ENCODE peak calls at places on chromosomes 4 and X, in nine cellular contexts. S is H54, I is Peyer's patch, K is lower leg skin, M is NB4, F is right lobe of liver, B is sigmoid colon, D is GM12891, J is stomach. Q is an unnamed sample.

GRCh38 chr4:5710962-5711478 is at the start of gene EVC:
- DNase-seq in K (peak), J (peak), S (peak), B (peak), F (no peak), I (peak), D (peak), M (no peak), Q (peak)

GRCh38 chrX:87664381-87664780 is 146.8 kb downstream of the KLHL4 start:
- DNase-seq in B (no peak), J (no peak), I (no peak), D (no peak), M (peak), S (no peak), F (no peak), K (no peak), Q (no peak)

GRCh38 chr4:45580306-45580705 is 543.5 kb downstream of the GABRG1 start:
- DNase-seq in J (no peak), K (no peak), D (no peak), M (no peak), S (no peak), I (no peak), B (no peak), F (no peak), Q (no peak)

GRCh38 chr4:119525771-119526712 is 102.6 kb downstream of the PDE5A start:
- DNase-seq in K (no peak), M (no peak), I (no peak), S (no peak), F (no peak), D (no peak), J (no peak), B (no peak), Q (no peak)

GRCh38 chrX:120790118-120790517 is 85.5 kb downstream of the CT47B1 start:
- DNase-seq in B (peak), M (peak), J (peak), I (peak), F (no peak), S (peak), K (peak), D (peak), Q (no peak)

GRCh38 chr4:173528378-173529321 is 1.4 kb downstream of the HAND2 start:
- DNase-seq in M (no peak), K (no peak), D (no peak), B (peak), F (no peak), J (no peak), S (no peak), I (no peak), Q (no peak)

GRCh38 chrX:113260474-113260873 is 419.8 kb upstream of the AMOT start:
- DNase-seq in I (no peak), S (peak), J (no peak), F (no peak), B (no peak), K (no peak), M (peak), D (no peak), Q (no peak)

GRCh38 chrX:80576815-80577533 is 156.7 kb downstream of the TENT5D start:
- DNase-seq in M (no peak), D (no peak), K (no peak), I (no peak), F (no peak), B (no peak), J (no peak), S (no peak), Q (no peak)

GRCh38 chr4:156778606-156779005 is 193.0 kb downstream of the PDGFC start:
- DNase-seq in S (no peak), F (no peak), I (no peak), D (no peak), M (no peak), J (no peak), K (no peak), B (no peak), Q (no peak)

GRCh38 chrX:4963432-4963831 is 1250.0 kb upstream of the PRKX start:
- DNase-seq in D (no peak), J (no peak), I (no peak), S (no peak), M (no peak), K (no peak), F (no peak), B (no peak), Q (no peak)

GRCh38 chr4:182562350-182562749 is 319.1 kb downstream of the TENM3 start:
- DNase-seq in S (no peak), K (no peak), I (no peak), B (no peak), D (no peak), J (no peak), M (no peak), F (no peak), Q (no peak)

GRCh38 chrX:28876901-28877300 is 289.7 kb downstream of the IL1RAPL1 start:
- DNase-seq in M (no peak), D (no peak), K (no peak), I (no peak), F (no peak), S (no peak), J (no peak), B (no peak), Q (no peak)

GRCh38 chrX:15749642-15750610 is 11.9 kb downstream of the CA5B start:
- DNase-seq in I (peak), B (no peak), F (no peak), K (peak), S (no peak), J (peak), M (no peak), D (no peak), Q (no peak)

GRCh38 chr4:83009529-83009928 is 1.1 kb downstream of the LIN54 start:
- DNase-seq in B (no peak), K (no peak), F (no peak), M (peak), I (no peak), J (no peak), S (no peak), D (no peak), Q (no peak)

GRCh38 chrX:100328342-100328741 is 81.7 kb downstream of the PCDH19 start:
- DNase-seq in D (no peak), M (no peak), I (no peak), B (no peak), S (no peak), J (no peak), F (no peak), K (no peak), Q (no peak)

GRCh38 chrX:57573754-57574153 is 18.1 kb upstream of the ZXDB start:
- DNase-seq in M (peak), S (no peak), B (no peak), D (no peak), F (no peak), I (no peak), K (no peak), J (no peak), Q (no peak)

GRCh38 chr4:80134936-80135701 is 62.1 kb upstream of the ANTXR2 start:
- DNase-seq in I (no peak), J (no peak), K (no peak), D (no peak), M (peak), S (no peak), B (no peak), F (no peak), Q (no peak)

GRCh38 chr4:141307241-141307689 is 86.6 kb downstream of the ZNF330 start:
- DNase-seq in J (peak), S (peak), M (peak), B (peak), F (no peak), K (peak), I (peak), D (peak), Q (peak)

GRCh38 chr4:185242749-185243533 is 33.5 kb downstream of the SNX25 start:
- DNase-seq in I (no peak), D (no peak), M (peak), F (no peak), J (no peak), K (no peak), B (no peak), S (no peak), Q (no peak)

GRCh38 chr4:3605491-3605890 is 73.3 kb upstream of the LRPAP1 start:
- DNase-seq in M (no peak), F (no peak), J (no peak), I (no peak), K (no peak), B (peak), S (no peak), D (no peak), Q (no peak)

GRCh38 chrX:1134976-1135375 is 77.5 kb downstream of the CRLF2 start:
- DNase-seq in I (no peak), K (no peak), J (no peak), F (no peak), S (no peak), B (peak), M (no peak), D (no peak), Q (no peak)

GRCh38 chrX:42577936-42578335 is 200.0 kb downstream of the PPP1R2C start:
- DNase-seq in M (no peak), I (no peak), K (no peak), F (no peak), B (no peak), S (no peak), D (no peak), J (no peak), Q (no peak)

GRCh38 chrX:77003956-77004355 is 443.2 kb upstream of the FGF16 start:
- DNase-seq in K (no peak), B (no peak), M (no peak), F (no peak), I (no peak), S (no peak), J (no peak), D (no peak), Q (no peak)

GRCh38 chr4:181291615-181292014 is 951.6 kb upstream of the TENM3 start:
- DNase-seq in I (no peak), K (no peak), F (no peak), B (no peak), M (no peak), D (no peak), J (no peak), S (no peak), Q (no peak)

GRCh38 chr4:168848112-168848511 is 161.9 kb downstream of the CBR4 start:
- DNase-seq in B (peak), F (no peak), J (no peak), S (no peak), K (no peak), I (no peak), M (no peak), D (no peak), Q (no peak)

GRCh38 chr4:172785623-172786022 is 383.0 kb upstream of the GALNT7 start:
- DNase-seq in I (no peak), J (no peak), S (no peak), F (no peak), K (no peak), D (no peak), B (no peak), M (no peak), Q (no peak)

GRCh38 chrX:44507292-44507691 is 35.4 kb downstream of the FUNDC1 start:
- DNase-seq in M (no peak), J (no peak), K (no peak), B (no peak), D (no peak), F (no peak), I (no peak), S (no peak), Q (no peak)

GRCh38 chr4:151407466-151408379 is 1.3 kb upstream of the FHIP1A start:
- DNase-seq in D (peak), J (peak), M (peak), S (no peak), B (no peak), K (peak), I (peak), F (peak), Q (peak)

GRCh38 chrX:129779747-129780146 is at the start of gene SASH3:
- DNase-seq in M (peak), I (peak), K (peak), S (no peak), F (peak), D (no peak), J (peak), B (peak), Q (no peak)

GRCh38 chr4:186669735-186670134 is 53.9 kb downstream of the FAT1 start:
- DNase-seq in D (no peak), B (no peak), F (no peak), I (no peak), K (no peak), M (no peak), J (no peak), S (no peak), Q (no peak)

GRCh38 chr4:113468165-113469022 is 293.1 kb downstream of the CAMK2D start:
- DNase-seq in J (peak), B (peak), I (peak), K (peak), M (peak), F (no peak), D (no peak), S (no peak), Q (peak)

GRCh38 chrX:53086464-53086863 is 4.3 kb downstream of the TSPYL2 start:
- DNase-seq in M (no peak), I (peak), B (peak), K (no peak), F (no peak), D (no peak), S (no peak), J (peak), Q (no peak)

GRCh38 chr4:70838972-70839536 is 636 bp downstream of the GRSF1 start:
- DNase-seq in B (peak), I (peak), D (peak), F (peak), K (peak), M (peak), J (peak), S (peak), Q (peak)
- TF ChIP-seq POLR2A in B (no peak), I (no peak), D (peak), F (no peak), K (no peak), M (no peak), J (no peak), S (no peak), Q (no peak)

GRCh38 chrX:49166914-49167739 is 4.6 kb downstream of the MAGIX start:
- DNase-seq in I (peak), B (peak), S (peak), F (peak), D (no peak), K (no peak), J (peak), M (peak), Q (peak)
- TF ChIP-seq POLR2A in I (peak), B (peak), S (no peak), F (no peak), D (no peak), K (no peak), J (no peak), M (peak), Q (no peak)

DNA sequence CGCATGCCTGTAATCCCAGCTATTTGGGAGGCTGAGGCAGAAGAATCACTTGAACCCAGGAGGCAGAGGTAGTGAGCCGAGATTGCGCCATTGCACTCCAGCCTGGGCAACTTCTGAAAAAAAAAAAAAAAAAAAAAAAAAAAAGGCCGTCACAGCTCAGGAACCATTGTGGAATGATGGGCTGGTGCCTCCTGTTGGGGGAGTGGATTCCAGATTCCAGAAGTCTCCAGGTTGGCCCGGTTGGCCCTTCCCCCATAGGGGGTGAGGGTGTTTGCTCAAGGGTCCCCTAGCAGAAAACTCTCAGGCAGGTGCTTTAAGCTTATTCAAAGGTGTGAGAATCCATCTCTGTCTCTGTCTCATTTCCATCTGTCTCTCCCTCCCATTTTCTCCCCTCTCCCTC is 11.5 kb downstream of the SH3TC1 start:
- DNase-seq in I (no peak), S (no peak), J (no peak), K (no peak), D (no peak), F (no peak), B (no peak), M (no peak), Q (no peak)
- TF ChIP-seq POLR2A in I (no peak), S (no peak), J (no peak), K (no peak), D (no peak), F (no peak), B (no peak), M (no peak), Q (no peak)

DNA sequence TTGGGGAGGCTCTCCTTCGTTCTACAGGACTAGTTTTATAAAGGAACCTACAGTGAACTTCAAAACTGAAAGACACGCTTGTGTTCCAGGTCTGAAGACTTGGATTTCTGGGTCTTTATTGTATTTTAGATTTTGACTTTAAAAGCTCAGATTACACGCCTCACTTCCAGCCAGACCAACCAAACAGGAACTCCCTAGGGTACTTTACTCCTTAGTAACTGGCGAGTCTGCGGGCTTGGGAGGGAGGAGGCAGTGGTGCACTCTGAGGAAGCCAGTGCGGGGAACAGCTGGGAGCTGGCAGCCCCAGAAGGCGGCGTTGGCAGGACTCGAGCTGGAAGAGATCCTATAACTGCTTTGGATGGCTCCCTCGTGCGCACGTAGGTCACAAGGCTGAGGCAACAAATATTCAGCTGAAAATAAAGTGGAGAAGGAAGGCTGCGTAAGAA is 388 bp upstream of the PHKA1 start:
- DNase-seq in M (peak), S (no peak), D (no peak), I (peak), B (peak), F (peak), K (peak), J (peak), Q (peak)
- TF ChIP-seq POLR2A in M (no peak), S (no peak), D (no peak), I (no peak), B (peak), F (no peak), K (no peak), J (no peak), Q (no peak)

GRCh38 chr4:103099691-103100392 is at the start of gene BDH2:
- DNase-seq in I (peak), S (peak), J (peak), D (peak), M (peak), F (no peak), K (peak), B (peak), Q (no peak)
- TF ChIP-seq POLR2A in I (peak), S (no peak), J (no peak), D (peak), M (no peak), F (no peak), K (no peak), B (peak), Q (no peak)

GRCh38 chrX:139204903-139205667 is 325.5 kb upstream of the F9 start:
- DNase-seq in I (peak), K (no peak), M (no peak), J (peak), S (no peak), D (peak), B (peak), F (peak), Q (no peak)
- TF ChIP-seq POLR2A in I (no peak), K (no peak), M (no peak), J (no peak), S (no peak), D (no peak), B (no peak), F (peak), Q (no peak)

Q was measured in suprapubic skin.